ENCODE peak calls at places on chromosome 6, in ten cellular contexts. One of them, this sample, is unnamed.

GRCh38 chr6:144993870-144994269 is 708.7 kb downstream of the UTRN start:
- DNase-seq in activated T-cell treated with anti-CD3 and anti-CD28 coated beads for 1 hour: no peak
- DNase-seq in endothelial cell: no peak
- DNase-seq in amygdala: no peak
- DNase-seq in GM12892: no peak
- DNase-seq in right cardiac atrium: no peak
- DNase-seq in H54: no peak
- DNase-seq in bronchial epithelial cell: peak
- DNase-seq in GM13977: no peak
- DNase-seq in RWPE1: no peak
- DNase-seq in this sample: no peak

GRCh38 chr6:110013396-110013795 is 35.3 kb downstream of the GPR6 start:
- DNase-seq in activated T-cell treated with anti-CD3 and anti-CD28 coated beads for 1 hour: no peak
- DNase-seq in endothelial cell: no peak
- DNase-seq in amygdala: no peak
- DNase-seq in GM12892: no peak
- DNase-seq in right cardiac atrium: no peak
- DNase-seq in H54: no peak
- DNase-seq in bronchial epithelial cell: no peak
- DNase-seq in GM13977: no peak
- DNase-seq in RWPE1: no peak
- DNase-seq in this sample: no peak

GRCh38 chr6:42702200-42702599 is 20.2 kb downstream of the PRPH2 start:
- DNase-seq in activated T-cell treated with anti-CD3 and anti-CD28 coated beads for 1 hour: no peak
- DNase-seq in endothelial cell: no peak
- DNase-seq in amygdala: no peak
- DNase-seq in GM12892: no peak
- DNase-seq in right cardiac atrium: no peak
- DNase-seq in H54: peak
- DNase-seq in bronchial epithelial cell: peak
- DNase-seq in GM13977: no peak
- DNase-seq in RWPE1: peak
- DNase-seq in this sample: no peak

GRCh38 chr6:89452269-89452668 is 19.3 kb downstream of the ANKRD6 start:
- DNase-seq in activated T-cell treated with anti-CD3 and anti-CD28 coated beads for 1 hour: no peak
- DNase-seq in endothelial cell: no peak
- DNase-seq in amygdala: no peak
- DNase-seq in GM12892: no peak
- DNase-seq in right cardiac atrium: no peak
- DNase-seq in H54: no peak
- DNase-seq in bronchial epithelial cell: no peak
- DNase-seq in GM13977: no peak
- DNase-seq in RWPE1: no peak
- DNase-seq in this sample: no peak

GRCh38 chr6:105459049-105459448 is 56.2 kb upstream of the PREP start:
- DNase-seq in activated T-cell treated with anti-CD3 and anti-CD28 coated beads for 1 hour: no peak
- DNase-seq in endothelial cell: no peak
- DNase-seq in amygdala: no peak
- DNase-seq in GM12892: no peak
- DNase-seq in right cardiac atrium: no peak
- DNase-seq in H54: no peak
- DNase-seq in bronchial epithelial cell: peak
- DNase-seq in GM13977: peak
- DNase-seq in RWPE1: no peak
- DNase-seq in this sample: no peak

GRCh38 chr6:25537349-25538018 is 114.5 kb upstream of the SCGN start:
- DNase-seq in activated T-cell treated with anti-CD3 and anti-CD28 coated beads for 1 hour: no peak
- DNase-seq in endothelial cell: no peak
- DNase-seq in amygdala: no peak
- DNase-seq in GM12892: no peak
- DNase-seq in right cardiac atrium: no peak
- DNase-seq in H54: no peak
- DNase-seq in bronchial epithelial cell: no peak
- DNase-seq in GM13977: no peak
- DNase-seq in RWPE1: no peak
- DNase-seq in this sample: no peak

GRCh38 chr6:131749023-131749422 is 38.2 kb upstream of the CTAGE9 start:
- DNase-seq in activated T-cell treated with anti-CD3 and anti-CD28 coated beads for 1 hour: no peak
- DNase-seq in endothelial cell: no peak
- DNase-seq in amygdala: no peak
- DNase-seq in GM12892: no peak
- DNase-seq in right cardiac atrium: no peak
- DNase-seq in H54: no peak
- DNase-seq in bronchial epithelial cell: no peak
- DNase-seq in GM13977: no peak
- DNase-seq in RWPE1: no peak
- DNase-seq in this sample: no peak

GRCh38 chr6:41605649-41606048 is 32.6 kb upstream of the MDFI start:
- DNase-seq in activated T-cell treated with anti-CD3 and anti-CD28 coated beads for 1 hour: no peak
- DNase-seq in endothelial cell: no peak
- DNase-seq in amygdala: no peak
- DNase-seq in GM12892: no peak
- DNase-seq in right cardiac atrium: no peak
- DNase-seq in H54: no peak
- DNase-seq in bronchial epithelial cell: no peak
- DNase-seq in GM13977: no peak
- DNase-seq in RWPE1: no peak
- DNase-seq in this sample: no peak

GRCh38 chr6:89494131-89494793 is 61.3 kb downstream of the ANKRD6 start:
- DNase-seq in activated T-cell treated with anti-CD3 and anti-CD28 coated beads for 1 hour: no peak
- DNase-seq in endothelial cell: no peak
- DNase-seq in amygdala: no peak
- DNase-seq in GM12892: no peak
- DNase-seq in right cardiac atrium: no peak
- DNase-seq in H54: no peak
- DNase-seq in bronchial epithelial cell: no peak
- DNase-seq in GM13977: peak
- DNase-seq in RWPE1: no peak
- DNase-seq in this sample: peak

GRCh38 chr6:56764081-56764566 is 121.4 kb upstream of the DST start:
- DNase-seq in activated T-cell treated with anti-CD3 and anti-CD28 coated beads for 1 hour: no peak
- DNase-seq in endothelial cell: peak
- DNase-seq in amygdala: peak
- DNase-seq in GM12892: no peak
- DNase-seq in right cardiac atrium: no peak
- DNase-seq in H54: no peak
- DNase-seq in bronchial epithelial cell: peak
- DNase-seq in GM13977: peak
- DNase-seq in RWPE1: no peak
- DNase-seq in this sample: no peak

GRCh38 chr6:13278184-13278583 is 50.2 kb downstream of the TBC1D7 start:
- DNase-seq in activated T-cell treated with anti-CD3 and anti-CD28 coated beads for 1 hour: no peak
- DNase-seq in endothelial cell: peak
- DNase-seq in amygdala: no peak
- DNase-seq in GM12892: no peak
- DNase-seq in right cardiac atrium: no peak
- DNase-seq in H54: no peak
- DNase-seq in bronchial epithelial cell: no peak
- DNase-seq in GM13977: no peak
- DNase-seq in RWPE1: no peak
- DNase-seq in this sample: peak

GRCh38 chr6:43181621-43181941 is 415 bp upstream of the CUL9 start:
- DNase-seq in activated T-cell treated with anti-CD3 and anti-CD28 coated beads for 1 hour: no peak
- DNase-seq in endothelial cell: no peak
- DNase-seq in amygdala: no peak
- DNase-seq in GM12892: no peak
- DNase-seq in right cardiac atrium: no peak
- DNase-seq in H54: no peak
- DNase-seq in bronchial epithelial cell: peak
- DNase-seq in GM13977: no peak
- DNase-seq in RWPE1: no peak
- DNase-seq in this sample: no peak

GRCh38 chr6:170067257-170067656 is 223.6 kb downstream of the DLL1 start:
- DNase-seq in activated T-cell treated with anti-CD3 and anti-CD28 coated beads for 1 hour: no peak
- DNase-seq in endothelial cell: no peak
- DNase-seq in amygdala: no peak
- DNase-seq in GM12892: no peak
- DNase-seq in right cardiac atrium: no peak
- DNase-seq in H54: no peak
- DNase-seq in bronchial epithelial cell: no peak
- DNase-seq in GM13977: no peak
- DNase-seq in RWPE1: no peak
- DNase-seq in this sample: no peak

GRCh38 chr6:87436435-87436834 is 28.7 kb downstream of the CFAP206 start:
- DNase-seq in activated T-cell treated with anti-CD3 and anti-CD28 coated beads for 1 hour: peak
- DNase-seq in endothelial cell: peak
- DNase-seq in amygdala: no peak
- DNase-seq in GM12892: no peak
- DNase-seq in right cardiac atrium: no peak
- DNase-seq in H54: peak
- DNase-seq in bronchial epithelial cell: peak
- DNase-seq in GM13977: peak
- DNase-seq in RWPE1: peak
- DNase-seq in this sample: peak

GRCh38 chr6:34157236-34157830 is 11.4 kb upstream of the GRM4 start:
- DNase-seq in activated T-cell treated with anti-CD3 and anti-CD28 coated beads for 1 hour: no peak
- DNase-seq in endothelial cell: no peak
- DNase-seq in amygdala: no peak
- DNase-seq in GM12892: no peak
- DNase-seq in right cardiac atrium: no peak
- DNase-seq in H54: no peak
- DNase-seq in bronchial epithelial cell: no peak
- DNase-seq in GM13977: no peak
- DNase-seq in RWPE1: no peak
- DNase-seq in this sample: no peak

GRCh38 chr6:111105578-111105977 is 18.3 kb downstream of the SLC16A10 start:
- DNase-seq in activated T-cell treated with anti-CD3 and anti-CD28 coated beads for 1 hour: no peak
- DNase-seq in endothelial cell: no peak
- DNase-seq in amygdala: no peak
- DNase-seq in GM12892: no peak
- DNase-seq in right cardiac atrium: peak
- DNase-seq in H54: no peak
- DNase-seq in bronchial epithelial cell: peak
- DNase-seq in GM13977: no peak
- DNase-seq in RWPE1: peak
- DNase-seq in this sample: no peak

GRCh38 chr6:166959906-166960608 is 3.7 kb upstream of the RNASET2 start:
- DNase-seq in activated T-cell treated with anti-CD3 and anti-CD28 coated beads for 1 hour: no peak
- DNase-seq in endothelial cell: no peak
- DNase-seq in amygdala: no peak
- DNase-seq in GM12892: no peak
- DNase-seq in right cardiac atrium: no peak
- DNase-seq in H54: no peak
- DNase-seq in bronchial epithelial cell: no peak
- DNase-seq in GM13977: no peak
- DNase-seq in RWPE1: no peak
- DNase-seq in this sample: no peak

GRCh38 chr6:147648936-147649335 is 140.4 kb downstream of the SAMD5 start:
- DNase-seq in activated T-cell treated with anti-CD3 and anti-CD28 coated beads for 1 hour: no peak
- DNase-seq in endothelial cell: no peak
- DNase-seq in amygdala: no peak
- DNase-seq in GM12892: no peak
- DNase-seq in right cardiac atrium: no peak
- DNase-seq in H54: no peak
- DNase-seq in bronchial epithelial cell: no peak
- DNase-seq in GM13977: no peak
- DNase-seq in RWPE1: no peak
- DNase-seq in this sample: no peak

GRCh38 chr6:28769626-28770402 is 154.0 kb downstream of the TRIM27 start:
- DNase-seq in activated T-cell treated with anti-CD3 and anti-CD28 coated beads for 1 hour: no peak
- DNase-seq in endothelial cell: peak
- DNase-seq in amygdala: no peak
- DNase-seq in GM12892: no peak
- DNase-seq in right cardiac atrium: no peak
- DNase-seq in H54: peak
- DNase-seq in bronchial epithelial cell: peak
- DNase-seq in GM13977: no peak
- DNase-seq in RWPE1: peak
- DNase-seq in this sample: no peak

GRCh38 chr6:44831002-44831610 is 443.6 kb downstream of the CDC5L start:
- DNase-seq in activated T-cell treated with anti-CD3 and anti-CD28 coated beads for 1 hour: no peak
- DNase-seq in endothelial cell: no peak
- DNase-seq in amygdala: no peak
- DNase-seq in GM12892: no peak
- DNase-seq in right cardiac atrium: no peak
- DNase-seq in H54: no peak
- DNase-seq in bronchial epithelial cell: no peak
- DNase-seq in GM13977: no peak
- DNase-seq in RWPE1: no peak
- DNase-seq in this sample: no peak

GRCh38 chr6:155273438-155273837 is 9.6 kb downstream of the CLDN20 start:
- DNase-seq in activated T-cell treated with anti-CD3 and anti-CD28 coated beads for 1 hour: no peak
- DNase-seq in endothelial cell: peak
- DNase-seq in amygdala: no peak
- DNase-seq in GM12892: no peak
- DNase-seq in right cardiac atrium: no peak
- DNase-seq in H54: no peak
- DNase-seq in bronchial epithelial cell: peak
- DNase-seq in GM13977: no peak
- DNase-seq in RWPE1: peak
- DNase-seq in this sample: no peak

GRCh38 chr6:36873612-36874011 is 991 bp downstream of the PPIL1 start:
- DNase-seq in activated T-cell treated with anti-CD3 and anti-CD28 coated beads for 1 hour: no peak
- DNase-seq in endothelial cell: no peak
- DNase-seq in amygdala: no peak
- DNase-seq in GM12892: no peak
- DNase-seq in right cardiac atrium: no peak
- DNase-seq in H54: no peak
- DNase-seq in bronchial epithelial cell: peak
- DNase-seq in GM13977: peak
- DNase-seq in RWPE1: no peak
- DNase-seq in this sample: no peak

This sample was measured in germinal center.